ENCODE peak calls at places on chromosome 9, in eight cellular contexts. P is upper lobe of right lung, R is fibroblast of lung, M is OCI-LY7, A is right atrium auricular region, S is heart left ventricle, C is left lung, D is neuronal stem cell. B is an unnamed sample. For H3K4me1, the result is how much of the 10 kb centered on the place peaks cover.

GRCh38 chr9:34629492-34629809 is 585 bp upstream of the ARID3C start:
- DNase-seq in R (no peak), D (no peak), S (no peak), P (no peak), A (no peak), M (no peak), C (no peak), B (no peak)

GRCh38 chr9:111438576-111439235 is 45.5 kb downstream of the ECPAS start:
- DNase-seq in M (no peak), C (no peak), R (peak), A (no peak), P (no peak), S (no peak), D (no peak), B (no peak)

GRCh38 chr9:112921549-112921948 is 30.9 kb upstream of the SLC46A2 start:
- DNase-seq in D (no peak), P (no peak), S (no peak), A (no peak), R (peak), M (peak), C (no peak), B (no peak)

GRCh38 chr9:71721786-71722295 is 46.5 kb downstream of the CEMIP2 start:
- DNase-seq in S (no peak), D (no peak), M (no peak), R (peak), A (no peak), C (no peak), P (no peak), B (no peak)

GRCh38 chr9:104503440-104503839 is 623 bp upstream of the OR13F1 start:
- DNase-seq in M (no peak), R (no peak), A (no peak), C (no peak), D (no peak), S (no peak), P (no peak), B (no peak)

GRCh38 chr9:21415492-21416267 is 6.8 kb downstream of the IFNA8 start:
- DNase-seq in M (no peak), R (peak), A (no peak), C (no peak), S (no peak), P (no peak), D (no peak), B (no peak)

GRCh38 chr9:115234094-115234493 is 116.1 kb upstream of the TNC start:
- DNase-seq in R (peak), A (no peak), M (no peak), D (no peak), C (no peak), P (no peak), S (no peak), B (no peak)

GRCh38 chr9:138064547-138064946 is 187.0 kb downstream of the CACNA1B start:
- DNase-seq in A (no peak), P (peak), D (no peak), C (no peak), S (no peak), R (no peak), M (no peak), B (no peak)

GRCh38 chr9:135051316-135052038 is 36.0 kb upstream of the OLFM1 start:
- DNase-seq in M (no peak), D (no peak), R (no peak), S (no peak), C (peak), P (peak), A (no peak), B (no peak)

GRCh38 chr9:88747768-88748167 is 212.8 kb downstream of the NXNL2 start:
- DNase-seq in R (peak), M (no peak), A (peak), C (no peak), D (no peak), P (no peak), S (no peak), B (no peak)

GRCh38 chr9:6877671-6878161 is 119.9 kb downstream of the KDM4C start:
- DNase-seq in M (no peak), D (no peak), C (no peak), A (no peak), R (peak), S (no peak), P (no peak), B (no peak)

GRCh38 chr9:114810614-114811013 is 4.8 kb upstream of the TNFSF15 start:
- DNase-seq in S (no peak), M (no peak), P (no peak), A (no peak), D (no peak), R (no peak), C (no peak), B (no peak)

GRCh38 chr9:93582115-93582514 is 5.7 kb downstream of the PHF2 start:
- DNase-seq in S (no peak), C (no peak), A (peak), P (peak), D (no peak), M (no peak), R (no peak), B (no peak)

GRCh38 chr9:34869390-34869789 is 88.7 kb upstream of the PHF24 start:
- DNase-seq in P (no peak), S (no peak), C (no peak), R (peak), A (no peak), D (no peak), M (peak), B (no peak)

GRCh38 chr9:79686381-79687130 is 114.8 kb downstream of the TLE4 start:
- DNase-seq in S (no peak), A (no peak), C (no peak), D (no peak), P (no peak), M (no peak), R (peak), B (no peak)

GRCh38 chr9:124621371-124622328 is 114.5 kb upstream of the NR5A1 start:
- DNase-seq in R (peak), S (no peak), C (no peak), M (no peak), A (no peak), P (no peak), D (no peak), B (no peak)

GRCh38 chr9:111945216-111945615 is 48.6 kb downstream of the UGCG start:
- DNase-seq in M (no peak), A (no peak), R (peak), P (no peak), S (no peak), D (no peak), C (no peak), B (no peak)

GRCh38 chr9:136077491-136077890 is 17.6 kb downstream of the NACC2 start:
- DNase-seq in R (no peak), M (no peak), S (no peak), P (no peak), D (no peak), C (no peak), A (no peak), B (no peak)

GRCh38 chr9:134163374-134164196 is 779 bp downstream of the RNU6ATAC start:
- DNase-seq in A (peak), M (no peak), C (peak), S (peak), P (peak), R (peak), D (peak), B (peak)

GRCh38 chr9:122835313-122835731 is 6.9 kb upstream of the PDCL start:
- DNase-seq in M (peak), R (no peak), S (no peak), A (no peak), D (no peak), P (no peak), C (no peak), B (peak)

GRCh38 chr9:14209399-14209990 is 104.4 kb downstream of the NFIB start:
- DNase-seq in D (no peak), C (no peak), P (no peak), A (no peak), S (no peak), R (peak), M (no peak), B (no peak)

GRCh38 chr9:85871008-85871407 is 69.9 kb upstream of the NAA35 start:
- DNase-seq in P (no peak), A (no peak), R (no peak), C (no peak), S (no peak), M (no peak), D (no peak), B (no peak)

GRCh38 chr9:133980864-133981588 is 11.1 kb downstream of the VAV2 start:
- DNase-seq in M (no peak), P (peak), D (no peak), C (peak), S (no peak), A (no peak), R (no peak), B (no peak)

GRCh38 chr9:127506814-127507750 is 55.8 kb downstream of the LRSAM1 start:
- DNase-seq in S (no peak), R (peak), M (no peak), P (peak), C (no peak), A (no peak), D (no peak), B (no peak)

GRCh38 chr9:14315754-14316573 is 2.0 kb upstream of the NFIB start:
- DNase-seq in C (peak), P (peak), D (peak), S (peak), R (peak), A (no peak), M (no peak), B (no peak)

GRCh38 chr9:107488400-107489143 is 997 bp downstream of the KLF4 start:
- DNase-seq in P (peak), D (no peak), A (peak), S (peak), C (peak), M (no peak), R (peak), B (no peak)

GRCh38 chr9:98182069-98182820 is 10.2 kb downstream of the CORO2A start:
- DNase-seq in C (no peak), A (no peak), P (no peak), S (no peak), D (no peak), R (no peak), M (no peak), B (no peak)

GRCh38 chr9:109329274-109330258 is 8.7 kb upstream of the EPB41L4B start:
- DNase-seq in S (no peak), A (peak), D (no peak), C (peak), P (peak), M (no peak), R (peak), B (no peak)

GRCh38 chr9:81372628-81373191 is 316.6 kb downstream of the TLE1 start:
- DNase-seq in P (no peak), D (no peak), R (peak), C (no peak), S (peak), M (no peak), A (no peak), B (no peak)

GRCh38 chr9:35736201-35736633 is 3.8 kb downstream of the CREB3 start:
- DNase-seq in A (peak), C (peak), S (peak), M (peak), D (peak), R (peak), P (no peak), B (peak)

GRCh38 chr9:6433405-6433804 is 20.4 kb downstream of the UHRF2 start:
- DNase-seq in R (peak), C (no peak), A (no peak), S (no peak), P (no peak), M (no peak), D (no peak), B (no peak)

DNA sequence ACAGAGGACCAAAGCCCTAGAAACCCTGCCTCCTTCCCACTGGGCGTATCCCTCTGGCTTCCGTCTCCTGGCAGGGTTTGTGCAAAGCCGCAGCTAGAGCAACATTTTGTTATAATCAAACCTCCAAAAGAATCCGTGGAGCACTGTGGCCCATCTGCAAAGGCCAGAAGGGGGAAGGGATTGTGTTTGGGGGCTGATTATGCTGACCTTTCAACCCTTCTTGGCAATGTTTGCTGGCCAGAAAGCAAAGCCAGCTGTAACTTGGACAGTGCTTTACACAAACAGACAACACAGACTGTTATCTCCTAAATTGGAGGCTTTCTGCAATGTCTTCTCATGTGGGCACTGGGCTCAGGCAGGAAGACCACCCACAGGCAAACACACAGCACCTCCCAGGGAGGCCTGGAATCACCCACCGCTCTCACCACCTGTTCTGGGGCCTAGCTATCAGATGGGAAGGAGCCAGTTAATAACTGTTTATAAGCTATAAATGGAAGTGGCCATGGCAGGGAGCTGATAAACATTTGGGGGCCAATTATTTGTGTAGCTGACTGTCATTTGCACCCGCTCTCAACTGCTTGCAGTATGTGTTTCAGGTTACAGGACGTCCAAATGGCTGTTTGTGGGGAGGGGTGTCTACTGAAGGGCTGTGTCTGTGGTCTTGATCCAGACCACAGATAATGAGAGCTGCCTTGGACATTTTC is 121.6 kb upstream of the ERCC6L2 start:
- DNase-seq in P (no peak), A (no peak), S (peak), D (no peak), C (no peak), M (no peak), R (no peak), B (no peak)
- H3K27ac ChIP-seq in P (peak), A (no peak), S (peak), D (no peak), C (no peak), M (no peak), R (no peak), B (no peak)

GRCh38 chr9:129331772-129332512 is 153.9 kb upstream of the IER5L start:
- DNase-seq in P (no peak), M (no peak), D (no peak), R (no peak), S (no peak), A (no peak), C (no peak), B (no peak)

GRCh38 chr9:129333613-129333960 is 155.5 kb upstream of the IER5L start:
- DNase-seq in D (no peak), R (no peak), S (no peak), A (no peak), M (no peak), C (no peak), P (no peak), B (no peak)

GRCh38 chr9:129333961-129334743 is 156.1 kb upstream of the IER5L start:
- DNase-seq in S (peak), D (peak), C (peak), P (peak), A (peak), M (peak), R (peak), B (peak)

GRCh38 chr9:129331366-129331765 is 153.3 kb upstream of the IER5L start:
- DNase-seq in S (no peak), A (no peak), D (no peak), R (peak), P (no peak), M (no peak), C (no peak), B (no peak)

GRCh38 chr9:129332581-129332980 is 154.5 kb upstream of the IER5L start:
- DNase-seq in P (no peak), S (no peak), D (no peak), R (no peak), A (no peak), M (no peak), C (no peak), B (no peak)
- H3K4me1 ChIP-seq in P (half or more), S (under half), D (under half), R (under half), A (under half), M (under half), C (under half), B (under half)

GRCh38 chr9:130918102-130918869 is 20.8 kb downstream of the FIBCD1 start:
- DNase-seq in D (no peak), C (no peak), S (no peak), P (no peak), R (no peak), A (no peak), M (no peak), B (no peak)
- H3K27ac ChIP-seq in D (no peak), C (no peak), S (no peak), P (no peak), R (no peak), A (no peak), M (no peak), B (no peak)

DNA sequence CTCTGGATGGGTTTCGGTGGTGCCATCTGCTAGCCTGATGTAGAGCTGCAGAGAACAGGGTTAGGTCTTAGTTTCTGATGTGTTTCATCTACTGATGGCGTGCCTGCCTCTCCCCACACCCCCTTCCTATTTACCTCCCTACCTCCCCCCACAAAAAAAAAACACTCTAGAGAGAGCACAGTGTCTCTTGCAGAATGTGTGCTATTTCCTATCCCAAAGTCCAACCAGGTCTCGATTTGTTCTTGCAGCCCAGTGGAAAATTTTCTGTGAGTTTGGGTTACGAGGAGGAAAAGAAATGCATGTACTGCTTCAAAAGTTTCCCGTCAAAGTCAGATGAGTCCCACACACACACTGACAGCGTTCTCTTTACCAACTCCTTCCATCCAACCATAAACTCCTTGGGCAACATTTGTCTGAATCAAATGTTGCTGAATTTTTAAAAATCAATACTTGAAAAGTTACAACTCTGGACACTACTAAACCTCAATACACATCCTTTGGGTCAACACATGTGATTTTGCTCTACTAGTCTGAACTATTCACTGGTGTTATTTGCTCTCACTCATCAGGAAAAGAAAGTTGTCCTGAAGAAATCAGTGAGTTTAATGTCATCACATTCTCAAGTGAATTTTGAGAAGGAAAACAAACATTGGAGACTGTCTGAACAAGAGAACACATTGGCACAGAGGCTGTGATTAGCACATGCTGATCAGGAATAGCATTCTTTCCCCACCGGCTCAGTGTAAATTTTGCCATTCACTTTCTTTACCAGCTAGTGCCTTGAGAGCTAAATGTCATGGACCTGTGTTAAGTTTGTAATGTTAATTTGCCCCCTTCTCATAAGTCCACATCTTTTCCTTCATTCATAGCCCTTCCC is 84.1 kb downstream of the MAMDC2 start:
- DNase-seq in P (no peak), D (no peak), A (no peak), R (no peak), M (no peak), S (no peak), C (no peak), B (no peak)
- H3K4me1 ChIP-seq in P (under half), D (under half), A (under half), R (under half), M (under half), S (under half), C (under half), B (under half)

GRCh38 chr9:78029601-78030552 is 1.7 kb downstream of the GNAQ start:
- DNase-seq in R (peak), A (no peak), S (no peak), C (no peak), M (no peak), P (no peak), D (no peak), B (peak)
- H3K27ac ChIP-seq in R (peak), A (peak), S (peak), C (peak), M (no peak), P (peak), D (peak), B (peak)

GRCh38 chr9:121277026-121277425 is 9.1 kb downstream of the GSN start:
- DNase-seq in R (no peak), M (no peak), C (no peak), D (no peak), P (no peak), A (no peak), S (no peak), B (no peak)
- H3K4me1 ChIP-seq in R (half or more), M (under half), C (half or more), D (under half), P (half or more), A (under half), S (under half), B (under half)

GRCh38 chr9:87725900-87726709 is at the start of gene CTSL:
- DNase-seq in R (peak), D (peak), M (no peak), A (peak), C (peak), S (peak), P (peak), B (peak)

GRCh38 chr9:87718852-87719612 is 6.9 kb upstream of the CTSL start:
- DNase-seq in S (no peak), R (no peak), A (no peak), P (no peak), D (no peak), C (no peak), M (no peak), B (no peak)

GRCh38 chr9:87718231-87718630 is 7.7 kb upstream of the CTSL start:
- DNase-seq in C (no peak), D (no peak), R (no peak), M (no peak), A (no peak), S (no peak), P (no peak), B (no peak)

GRCh38 chr9:87725356-87725899 is 491 bp upstream of the CTSL start:
- DNase-seq in P (no peak), R (peak), D (no peak), A (no peak), C (no peak), S (peak), M (no peak), B (no peak)

GRCh38 chr9:87722393-87722792 is 3.5 kb upstream of the CTSL start:
- DNase-seq in S (peak), D (no peak), A (no peak), C (no peak), R (no peak), M (no peak), P (no peak), B (no peak)
- H3K27ac ChIP-seq in S (no peak), D (no peak), A (no peak), C (peak), R (no peak), M (no peak), P (no peak), B (no peak)